ENCODE peak calls at places on chromosomes 13 and 19, in four cellular contexts. X is left ventricle myocardium inferior, K is ascending aorta, B is hepatocyte. F is an unnamed sample.

GRCh38 chr19:36972594-36972993 is 56.5 kb downstream of the ZNF568 start:
- DNase-seq in X (no peak), K (no peak), B (no peak), F (no peak)

GRCh38 chr19:22532388-22533310 is 101.5 kb upstream of the ZNF492 start:
- DNase-seq in X (peak), K (peak), B (no peak), F (peak)

GRCh38 chr13:79541426-79542049 is 60.6 kb downstream of the NDFIP2 start:
- DNase-seq in X (no peak), K (no peak), B (peak), F (no peak)

GRCh38 chr19:35404879-35405622 is 34.2 kb downstream of the GPR42 start:
- DNase-seq in X (no peak), K (no peak), B (peak), F (no peak)

GRCh38 chr19:50912727-50913716 is 1.8 kb upstream of the KLK4 start:
- DNase-seq in X (no peak), K (no peak), B (peak), F (no peak)

GRCh38 chr13:38542601-38543000 is 144.3 kb upstream of the FREM2 start:
- DNase-seq in X (no peak), K (no peak), B (no peak), F (no peak)

GRCh38 chr13:44667950-44668349 is 91.8 kb upstream of the TSC22D1 start:
- DNase-seq in X (no peak), K (no peak), B (no peak), F (no peak)

GRCh38 chr19:45729774-45730388 is 815 bp downstream of the FBXO46 start:
- DNase-seq in X (no peak), K (no peak), B (peak), F (no peak)

GRCh38 chr13:106623799-106624198 is 55.9 kb upstream of the ARGLU1 start:
- DNase-seq in X (no peak), K (no peak), B (no peak), F (no peak)

GRCh38 chr19:11054200-11054599 is 35.1 kb upstream of the LDLR start:
- DNase-seq in X (no peak), K (no peak), B (no peak), F (no peak)

GRCh38 chr19:56507446-56508281 is at the start of gene ZNF471:
- DNase-seq in X (peak), K (peak), B (peak), F (peak)

GRCh38 chr19:50994129-50994528 is 7.3 kb downstream of the KLK8 start:
- DNase-seq in X (no peak), K (no peak), B (no peak), F (no peak)

GRCh38 chr19:18457478-18458331 is 19.8 kb upstream of the ISYNA1 start:
- DNase-seq in X (no peak), K (no peak), B (no peak), F (no peak)

GRCh38 chr19:46718157-46718933 is 1.4 kb upstream of the PRKD2 start:
- DNase-seq in X (no peak), K (no peak), B (peak), F (no peak)

GRCh38 chr13:93227280-93227905 is 786 bp downstream of the GPC6 start:
- DNase-seq in X (no peak), K (no peak), B (peak), F (no peak)

GRCh38 chr13:69243366-69243765 is 864.3 kb upstream of the ATXN8OS start:
- DNase-seq in X (no peak), K (no peak), B (no peak), F (no peak)

GRCh38 chr13:70523622-70524021 is 415.4 kb upstream of the KLHL1 start:
- DNase-seq in X (no peak), K (no peak), B (no peak), F (no peak)

GRCh38 chr13:40315416-40316064 is 350.9 kb downstream of the FOXO1 start:
- DNase-seq in X (no peak), K (no peak), B (peak), F (no peak)

GRCh38 chr19:50051964-50052363 is 26.2 kb downstream of the ZNF473 start:
- DNase-seq in X (no peak), K (no peak), B (no peak), F (no peak)

GRCh38 chr19:29866011-29866410 is 54.2 kb downstream of the CCNE1 start:
- DNase-seq in X (no peak), K (no peak), B (no peak), F (no peak)

GRCh38 chr13:22161871-22162270 is 491.0 kb downstream of the FGF9 start:
- DNase-seq in X (no peak), K (no peak), B (no peak), F (no peak)

GRCh38 chr13:80341098-80341701 is at the start of gene SPRY2:
- DNase-seq in X (peak), K (peak), B (peak), F (peak)

GRCh38 chr19:44476559-44477408 is 23.5 kb downstream of the ZNF180 start:
- DNase-seq in X (no peak), K (no peak), B (no peak), F (no peak)

GRCh38 chr13:107721436-107721835 is 493.9 kb downstream of the LIG4 start:
- DNase-seq in X (no peak), K (no peak), B (no peak), F (no peak)

GRCh38 chr13:44573790-44574465 is 2.2 kb downstream of the TSC22D1 start:
- DNase-seq in X (no peak), K (no peak), B (peak), F (peak)

GRCh38 chr13:112583592-112584277 is 4.2 kb downstream of the TUBGCP3 start:
- DNase-seq in X (peak), K (no peak), B (no peak), F (no peak)

GRCh38 chr13:113916330-113916815 is 52.5 kb upstream of the GAS6 start:
- DNase-seq in X (no peak), K (peak), B (no peak), F (peak)

GRCh38 chr13:34430294-34430693 is 511.8 kb upstream of the NBEA start:
- DNase-seq in X (no peak), K (no peak), B (no peak), F (no peak)

GRCh38 chr19:10228925-10229324 is 2.2 kb downstream of the S1PR2 start:
- DNase-seq in X (no peak), K (no peak), B (peak), F (no peak)

GRCh38 chr19:18009412-18010066 is 1.6 kb downstream of the ARRDC2 start:
- DNase-seq in X (no peak), K (no peak), B (no peak), F (no peak)

GRCh38 chr13:29538625-29538976 is 56.9 kb downstream of the SLC7A1 start:
- DNase-seq in X (no peak), K (no peak), B (no peak), F (no peak)

GRCh38 chr19:23884363-23884762 is 30.3 kb upstream of the ZNF726 start:
- DNase-seq in X (no peak), K (no peak), B (no peak), F (no peak)
- H3K27ac ChIP-seq in X (no peak), K (no peak), B (no peak), F (no peak)

DNA sequence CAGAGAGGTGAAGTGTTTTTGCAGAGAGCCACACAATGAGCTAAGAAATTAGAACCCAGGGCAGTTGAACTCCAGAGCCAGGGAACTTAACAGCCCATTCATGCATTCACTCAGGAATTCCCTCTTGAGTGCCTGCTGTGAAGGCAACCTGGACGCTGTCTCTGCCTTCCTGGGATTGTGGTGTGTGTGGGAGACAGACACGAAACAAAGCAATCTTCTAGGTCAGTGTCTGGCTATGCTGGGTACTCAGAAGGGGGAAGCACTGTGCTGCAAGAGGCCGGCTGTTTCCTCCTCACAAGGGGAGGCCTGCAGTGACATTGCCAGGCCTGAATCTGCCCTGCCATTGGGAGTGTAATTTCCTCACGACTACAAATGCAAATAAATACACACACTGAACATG is 9.7 kb downstream of the BCKDHA start:
- DNase-seq in X (no peak), K (no peak), B (no peak), F (no peak)
- H3K4me3 ChIP-seq in X (no peak), K (no peak), B (no peak), F (no peak)

GRCh38 chr19:3618811-3619630 is 7.6 kb downstream of the CACTIN start:
- DNase-seq in X (no peak), K (no peak), B (no peak), F (no peak)
- TF ChIP-seq CTCF in X (no peak), K (no peak), B (no peak), F (no peak)

GRCh38 chr13:41707192-41707858 is 250.0 kb downstream of the RGCC start:
- DNase-seq in X (no peak), K (no peak), B (no peak), F (no peak)
- H3K27ac ChIP-seq in X (peak), K (peak), B (no peak), F (peak)

GRCh38 chr13:97979556-97979955 is 26.1 kb downstream of the IPO5 start:
- DNase-seq in X (no peak), K (no peak), B (no peak), F (no peak)
- H3K4me3 ChIP-seq in X (no peak), K (peak), B (no peak), F (no peak)

DNA sequence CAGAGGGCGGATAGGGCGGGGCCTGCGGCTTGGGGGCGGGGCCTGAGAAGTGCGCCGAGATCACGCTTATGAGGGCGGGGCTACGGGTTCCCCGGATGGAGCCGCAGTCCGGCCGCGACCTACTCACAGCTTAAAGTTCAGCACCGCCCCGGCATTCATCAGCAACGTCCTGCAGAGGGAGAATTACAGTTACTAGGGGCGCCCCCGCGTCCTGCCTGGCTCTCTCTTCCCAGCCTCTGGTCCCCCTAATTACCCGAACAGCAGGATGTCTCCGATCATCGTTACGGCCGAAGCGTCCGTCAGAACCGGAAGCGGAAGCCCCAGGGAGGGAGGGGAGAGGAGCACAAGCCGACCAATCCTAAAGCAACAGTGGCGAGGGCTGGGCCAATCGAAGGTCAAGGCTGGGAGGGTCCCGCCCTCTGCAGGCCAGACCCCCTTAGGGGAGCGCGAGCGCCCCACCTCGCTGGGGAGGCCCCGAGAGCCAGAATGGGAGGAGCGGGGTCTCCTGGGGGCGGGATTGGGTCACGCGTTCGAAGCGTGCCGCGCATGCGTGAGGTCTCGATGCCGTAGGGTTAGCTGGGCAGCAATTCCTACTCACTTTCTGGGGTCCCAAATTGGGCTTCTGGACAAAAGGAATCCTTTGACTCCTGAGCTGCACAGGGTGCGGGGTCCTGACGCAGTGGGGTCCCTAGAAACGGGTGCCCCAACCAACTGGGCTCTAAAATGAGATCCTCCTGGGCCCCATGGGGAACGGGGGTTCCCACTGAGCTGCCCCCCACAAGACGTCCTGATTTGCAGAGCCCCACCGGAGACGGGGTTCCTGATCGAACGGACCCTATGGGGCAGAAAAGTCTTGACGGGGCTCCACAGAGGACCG is at the start of gene SMIM7:
- DNase-seq in X (peak), K (peak), B (peak), F (peak)
- TF ChIP-seq CTCF in X (no peak), K (no peak), B (peak), F (no peak)

DNA sequence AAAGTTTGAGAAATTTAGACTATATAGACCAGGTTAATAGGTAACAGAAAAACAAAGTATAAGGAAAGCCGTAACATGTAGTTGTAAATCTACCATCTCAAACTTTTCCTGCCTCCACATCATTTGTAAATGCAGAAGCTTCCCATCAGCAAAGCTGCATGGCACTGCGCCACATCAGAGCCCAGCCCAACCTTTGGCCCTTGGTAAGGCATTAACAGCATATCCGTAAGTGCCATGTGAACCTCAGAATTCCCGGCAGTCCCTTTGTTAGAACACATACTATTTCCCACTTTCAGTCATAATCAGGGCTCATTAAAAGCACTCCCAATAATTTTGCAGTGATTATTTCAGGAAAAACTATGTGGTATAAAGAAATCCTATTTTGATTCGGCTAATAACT is 51.6 kb downstream of the MPHOSPH8 start:
- DNase-seq in X (no peak), K (no peak), B (peak), F (no peak)
- H3K27ac ChIP-seq in X (no peak), K (no peak), B (peak), F (no peak)

GRCh38 chr19:4909897-4910593 is 744 bp downstream of the UHRF1 start:
- DNase-seq in X (peak), K (peak), B (peak), F (peak)

GRCh38 chr19:4909172-4909896 is at the start of gene UHRF1:
- DNase-seq in X (no peak), K (no peak), B (peak), F (no peak)

GRCh38 chr19:4906963-4907362 is 2.3 kb upstream of the UHRF1 start:
- DNase-seq in X (no peak), K (no peak), B (no peak), F (no peak)

GRCh38 chr19:4908311-4908710 is 990 bp upstream of the UHRF1 start:
- DNase-seq in X (no peak), K (no peak), B (no peak), F (no peak)

DNA sequence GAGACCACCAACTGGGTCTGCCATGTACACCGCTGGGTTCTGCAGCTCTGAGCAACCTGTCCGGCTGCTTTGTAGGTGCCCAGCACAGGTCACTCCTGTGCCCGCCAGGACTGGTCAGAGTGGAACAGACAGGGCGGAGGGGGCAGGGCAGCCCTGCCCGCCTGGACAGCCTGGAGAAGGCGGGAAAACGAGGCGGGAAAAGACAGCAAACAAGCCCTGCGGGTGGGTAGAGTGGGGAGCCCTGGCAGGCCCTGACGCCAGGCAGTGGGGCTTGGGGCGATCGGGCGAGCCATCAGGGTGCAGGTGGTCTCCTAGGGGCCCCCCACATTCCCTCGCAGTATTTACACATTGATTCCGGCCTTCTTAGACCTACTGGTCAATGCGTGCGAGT is 525 bp upstream of the UHRF1 start:
- DNase-seq in X (no peak), K (no peak), B (no peak), F (no peak)
- H3K4me3 ChIP-seq in X (peak), K (peak), B (no peak), F (no peak)

DNA sequence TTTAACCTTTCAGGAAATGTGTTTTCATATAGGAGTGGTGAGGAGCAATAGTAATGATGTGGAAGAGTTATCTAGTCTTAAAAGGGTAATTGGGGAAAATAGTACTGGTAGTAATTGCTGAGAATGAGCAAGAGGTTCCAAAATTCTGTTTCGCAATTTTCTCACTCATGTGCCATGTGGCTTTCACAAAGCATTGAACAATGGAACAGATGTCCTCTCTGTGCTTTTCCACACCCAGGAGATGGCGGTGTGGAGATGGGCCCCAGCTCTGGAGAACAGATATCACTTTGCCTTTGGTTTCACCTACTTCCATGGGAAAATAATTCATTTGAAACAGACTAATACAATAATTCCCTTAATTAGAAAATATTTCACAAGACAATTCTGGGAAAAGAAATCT is 170.0 kb upstream of the SLC10A2 start:
- DNase-seq in X (no peak), K (no peak), B (no peak), F (no peak)
- TF ChIP-seq CTCF in X (no peak), K (no peak), B (no peak), F (no peak)